ENCODE peak calls at places on chromosomes 4 and X, in seven cellular contexts. O is psoas muscle, P is thoracic aorta, R is PC-3, Q is iPS DF 6.9, T is spleen, K is lung. Z is an unnamed sample.

GRCh38 chr4:39616651-39617050 is 22.0 kb downstream of the SMIM14 start:
- DNase-seq in R (no peak), O (no peak), T (no peak), Q (no peak), P (no peak), K (no peak), Z (no peak)

GRCh38 chrX:104347860-104348259 is 93.1 kb upstream of the ESX1 start:
- DNase-seq in R (no peak), T (no peak), Q (no peak), O (no peak), K (no peak), P (no peak), Z (no peak)

GRCh38 chrX:104391905-104392304 is 137.2 kb upstream of the ESX1 start:
- DNase-seq in O (no peak), K (no peak), R (no peak), T (no peak), Q (no peak), P (no peak), Z (no peak)

GRCh38 chr4:41797260-41797659 is 48.7 kb upstream of the PHOX2B start:
- DNase-seq in O (no peak), K (no peak), R (no peak), P (no peak), T (no peak), Q (no peak), Z (no peak)

GRCh38 chr4:37631551-37631950 is 54.6 kb downstream of the RELL1 start:
- DNase-seq in K (no peak), O (no peak), P (no peak), R (no peak), T (no peak), Q (no peak), Z (no peak)

GRCh38 chrX:131812847-131813825 is 210.0 kb upstream of the STK26 start:
- DNase-seq in P (no peak), O (peak; percentile 82), K (peak; percentile 81), T (peak; percentile 88), Q (no peak), R (peak; percentile 21), Z (no peak)

GRCh38 chr4:144782345-144782744 is 136.4 kb downstream of the HHIP start:
- DNase-seq in T (no peak), K (no peak), P (no peak), Q (no peak), R (peak; percentile 29), O (no peak), Z (no peak)

GRCh38 chr4:184282251-184282713 is 64.6 kb upstream of the ENPP6 start:
- DNase-seq in R (no peak), Q (no peak), O (no peak), T (peak; percentile 86), K (peak; percentile 41), P (no peak), Z (no peak)

GRCh38 chr4:112560084-112560483 is 44.1 kb upstream of the NEUROG2 start:
- DNase-seq in Q (no peak), T (no peak), K (no peak), O (no peak), R (no peak), P (no peak), Z (no peak)

GRCh38 chrX:10414872-10415703 is 205.3 kb downstream of the MID1 start:
- DNase-seq in R (peak; percentile 40), P (no peak), T (no peak), O (no peak), K (no peak), Q (no peak), Z (no peak)

GRCh38 chrX:45709381-45709780 is 508.7 kb upstream of the DIPK2B start:
- DNase-seq in T (no peak), R (peak; percentile 29), O (no peak), P (no peak), K (no peak), Q (no peak), Z (no peak)

GRCh38 chr4:40843696-40844095 is 93.9 kb downstream of the NSUN7 start:
- DNase-seq in K (no peak), O (no peak), R (no peak), T (no peak), Q (no peak), P (no peak), Z (no peak)

GRCh38 chr4:45147866-45148265 is 421.5 kb upstream of the GNPDA2 start:
- DNase-seq in P (no peak), K (no peak), O (no peak), Q (no peak), R (peak; percentile 51), T (no peak), Z (no peak)

GRCh38 chr4:7199129-7199725 is 6.9 kb downstream of the SORCS2 start:
- DNase-seq in O (no peak), K (no peak), P (no peak), T (no peak), Q (no peak), R (no peak), Z (no peak)

GRCh38 chr4:102620697-102621497 is 119.7 kb downstream of the NFKB1 start:
- DNase-seq in O (no peak), P (no peak), Q (no peak), T (no peak), K (no peak), R (peak; percentile 78), Z (peak; percentile 35)

GRCh38 chr4:67087897-67088296 is 457.4 kb downstream of the CENPC start:
- DNase-seq in T (no peak), Q (peak; percentile 60), P (no peak), R (peak; percentile 74), K (no peak), O (no peak), Z (peak; percentile 33)

GRCh38 chr4:14994242-14994641 is 8.0 kb upstream of the CPEB2 start:
- DNase-seq in T (no peak), R (peak; percentile 67), P (no peak), K (no peak), Q (no peak), O (no peak), Z (no peak)

GRCh38 chr4:128275351-128275750 is 12.3 kb downstream of the PGRMC2 start:
- DNase-seq in T (no peak), Q (no peak), O (no peak), P (no peak), R (peak; percentile 54), K (no peak), Z (no peak)

DNA sequence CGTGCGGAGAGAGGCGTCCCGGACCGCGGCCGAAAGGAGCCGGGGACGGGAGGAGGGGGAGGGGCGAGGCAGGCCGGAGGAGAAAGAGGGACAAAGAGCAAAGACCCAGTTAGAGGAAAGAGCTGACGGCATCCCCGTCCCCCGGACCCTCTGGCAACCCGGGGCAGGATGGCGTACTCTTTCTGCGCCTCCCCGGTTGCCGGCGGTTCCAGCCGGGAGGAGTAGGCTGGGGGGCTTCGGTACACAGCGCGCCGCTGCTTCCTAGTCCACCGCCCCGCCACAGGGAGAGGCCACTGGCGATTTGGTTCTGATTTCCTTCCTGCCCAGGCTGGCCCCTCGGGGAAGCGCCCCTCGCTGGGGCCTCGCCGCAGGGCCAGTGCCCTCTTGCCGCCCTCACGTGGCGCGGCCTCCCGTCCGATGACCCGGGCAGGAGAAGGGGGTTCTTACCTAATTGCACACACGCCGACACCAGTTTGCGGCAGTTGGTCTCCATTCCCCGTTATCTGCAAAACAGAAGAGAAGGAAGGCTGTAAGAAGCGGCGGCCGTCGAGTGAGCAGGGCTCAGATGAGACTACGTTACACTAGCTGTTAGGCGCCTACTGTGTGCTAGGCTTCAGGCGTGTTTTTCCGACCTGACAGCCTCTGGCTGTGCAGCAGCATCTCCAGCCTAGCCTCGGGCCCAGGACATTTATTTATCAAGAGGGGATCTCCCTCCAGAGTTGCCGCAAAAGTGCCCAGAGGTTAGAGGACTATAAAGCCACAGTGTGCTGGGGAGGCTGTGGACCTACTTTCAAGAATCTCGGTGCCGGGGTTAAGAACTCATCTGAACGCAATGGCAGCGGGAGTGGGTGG is 9.9 kb upstream of the PITX2 start:
- DNase-seq in Q (no peak), O (no peak), T (peak; percentile 70), P (no peak), K (no peak), R (no peak), Z (no peak)
- H3K4me3 ChIP-seq in Q (peak overlapping the region; percentile 31), O (peak overlapping the region; percentile 84), T (peak overlapping the region; percentile 58), P (peak overlapping the region; percentile 61), K (no peak overlapping the region), R (no peak overlapping the region), Z (no peak overlapping the region)

GRCh38 chr4:138341739-138342415 is 99.7 kb upstream of the SLC7A11 start:
- DNase-seq in P (no peak), K (no peak), Q (no peak), R (no peak), O (no peak), T (no peak), Z (no peak)

GRCh38 chr4:138344064-138344463 is 101.9 kb upstream of the SLC7A11 start:
- DNase-seq in R (no peak), P (no peak), K (no peak), O (no peak), Q (no peak), T (no peak), Z (no peak)

GRCh38 chr4:138347561-138347960 is 105.4 kb upstream of the SLC7A11 start:
- DNase-seq in Q (no peak), K (no peak), T (no peak), R (peak; percentile 52), P (no peak), O (no peak), Z (no peak)

GRCh38 chr4:138348055-138348454 is 105.9 kb upstream of the SLC7A11 start:
- DNase-seq in P (no peak), T (no peak), K (no peak), R (peak; percentile 75), Q (no peak), O (no peak), Z (no peak)

GRCh38 chr4:138344851-138345250 is 102.7 kb upstream of the SLC7A11 start:
- DNase-seq in O (no peak), K (no peak), P (no peak), T (no peak), Q (no peak), R (no peak), Z (no peak)
- H3K4me1 ChIP-seq in O (no peaks in the 10 kb centered on the region), K (no peaks in the 10 kb centered on the region), P (no peaks in the 10 kb centered on the region), T (no peaks in the 10 kb centered on the region), Q (no peaks in the 10 kb centered on the region), R (peaks cover 21% of the 10 kb centered on the region), Z (no peaks in the 10 kb centered on the region)

GRCh38 chr4:34181891-34182290 is 2062.4 kb downstream of the ARAP2 start:
- DNase-seq in T (no peak), P (no peak), K (no peak), R (peak; percentile 69), Q (no peak), O (no peak), Z (no peak)

GRCh38 chr4:34178476-34178875 is 2065.8 kb downstream of the ARAP2 start:
- DNase-seq in Q (no peak), P (no peak), O (no peak), T (no peak), R (no peak), K (no peak), Z (no peak)

GRCh38 chr4:34183916-34184315 is 2060.4 kb downstream of the ARAP2 start:
- DNase-seq in Q (no peak), K (no peak), R (peak; percentile 20), P (no peak), O (no peak), T (no peak), Z (no peak)

GRCh38 chr4:34182346-34182745 is 2062.0 kb downstream of the ARAP2 start:
- DNase-seq in K (no peak), T (no peak), R (no peak), O (no peak), Q (no peak), P (no peak), Z (no peak)

GRCh38 chr4:34181311-34181808 is 2063.0 kb downstream of the ARAP2 start:
- DNase-seq in Q (no peak), R (peak; percentile 85), O (no peak), T (no peak), K (no peak), P (no peak), Z (no peak)
- H3K4me3 ChIP-seq in Q (no peak overlapping the region), R (peak overlapping the region; percentile 34), O (no peak overlapping the region), T (no peak overlapping the region), K (no peak overlapping the region), P (no peak overlapping the region), Z (no peak overlapping the region)

GRCh38 chr4:47490550-47490949 is 5.5 kb downstream of the ATP10D start:
- DNase-seq in R (peak; percentile 23), K (no peak), O (no peak), Q (no peak), T (no peak), P (no peak), Z (no peak)
- H3K4me1 ChIP-seq in R (no peaks in the 10 kb centered on the region), K (peaks cover 8% of the 10 kb centered on the region), O (no peaks in the 10 kb centered on the region), Q (no peaks in the 10 kb centered on the region), T (peaks cover 54% of the 10 kb centered on the region), P (peaks cover 70% of the 10 kb centered on the region), Z (peaks cover 26% of the 10 kb centered on the region)

Z was measured in HAP-1.